ENCODE peak calls at places on chromosome 19, in five cellular contexts. One of them, this sample, is unnamed.

GRCh38 chr19:56765107-56765506 is 75.4 kb downstream of the PEG3 start:
- DNase-seq in glutamatergic neuron: peak; percentile 79
- DNase-seq in endothelial cell of umbilical vein: no peak
- DNase-seq in astrocyte of the cerebellum: no peak
- DNase-seq in GM12865: no peak
- DNase-seq in this sample: no peak

GRCh38 chr19:42273407-42274064 is 4.5 kb downstream of the CIC start:
- DNase-seq in glutamatergic neuron: no peak
- DNase-seq in endothelial cell of umbilical vein: no peak
- DNase-seq in astrocyte of the cerebellum: no peak
- DNase-seq in GM12865: no peak
- DNase-seq in this sample: no peak

GRCh38 chr19:41114132-41114531 is at the start of gene CYP2F1:
- DNase-seq in glutamatergic neuron: no peak
- DNase-seq in endothelial cell of umbilical vein: no peak
- DNase-seq in astrocyte of the cerebellum: no peak
- DNase-seq in GM12865: no peak
- DNase-seq in this sample: no peak

GRCh38 chr19:34335914-34336313 is 29.1 kb upstream of the GPI start:
- DNase-seq in glutamatergic neuron: no peak
- DNase-seq in endothelial cell of umbilical vein: no peak
- DNase-seq in astrocyte of the cerebellum: no peak
- DNase-seq in GM12865: no peak
- DNase-seq in this sample: no peak

GRCh38 chr19:6011794-6012193 is 33.9 kb upstream of the RANBP3 start:
- DNase-seq in glutamatergic neuron: no peak
- DNase-seq in endothelial cell of umbilical vein: no peak
- DNase-seq in astrocyte of the cerebellum: no peak
- DNase-seq in GM12865: no peak
- DNase-seq in this sample: peak; percentile 17

GRCh38 chr19:3760871-3761361 is 576 bp downstream of the APBA3 start:
- DNase-seq in glutamatergic neuron: no peak
- DNase-seq in endothelial cell of umbilical vein: no peak
- DNase-seq in astrocyte of the cerebellum: no peak
- DNase-seq in GM12865: peak; percentile 26
- DNase-seq in this sample: no peak

GRCh38 chr19:8611890-8612806 is 1.6 kb upstream of the ADAMTS10 start:
- DNase-seq in glutamatergic neuron: no peak
- DNase-seq in endothelial cell of umbilical vein: peak; percentile 31
- DNase-seq in astrocyte of the cerebellum: peak; percentile 94
- DNase-seq in GM12865: no peak
- DNase-seq in this sample: peak; percentile 10

GRCh38 chr19:52961981-52962380 is 700 bp downstream of the ZNF816 start:
- DNase-seq in glutamatergic neuron: no peak
- DNase-seq in endothelial cell of umbilical vein: no peak
- DNase-seq in astrocyte of the cerebellum: no peak
- DNase-seq in GM12865: no peak
- DNase-seq in this sample: no peak

GRCh38 chr19:10557603-10558197 is 8.1 kb downstream of the KRI1 start:
- DNase-seq in glutamatergic neuron: no peak
- DNase-seq in endothelial cell of umbilical vein: no peak
- DNase-seq in astrocyte of the cerebellum: no peak
- DNase-seq in GM12865: no peak
- DNase-seq in this sample: no peak

GRCh38 chr19:10553943-10554381 is 10.3 kb downstream of the ATG4D start:
- DNase-seq in glutamatergic neuron: no peak
- DNase-seq in endothelial cell of umbilical vein: no peak
- DNase-seq in astrocyte of the cerebellum: no peak
- DNase-seq in GM12865: peak; percentile 73
- DNase-seq in this sample: no peak

GRCh38 chr19:10553087-10553667 is 9.5 kb downstream of the ATG4D start:
- DNase-seq in glutamatergic neuron: no peak
- DNase-seq in endothelial cell of umbilical vein: no peak
- DNase-seq in astrocyte of the cerebellum: no peak
- DNase-seq in GM12865: no peak
- DNase-seq in this sample: no peak

GRCh38 chr19:10554760-10555612 is 10.8 kb downstream of the KRI1 start:
- DNase-seq in glutamatergic neuron: no peak
- DNase-seq in endothelial cell of umbilical vein: no peak
- DNase-seq in astrocyte of the cerebellum: no peak
- DNase-seq in GM12865: no peak
- DNase-seq in this sample: no peak

DNA sequence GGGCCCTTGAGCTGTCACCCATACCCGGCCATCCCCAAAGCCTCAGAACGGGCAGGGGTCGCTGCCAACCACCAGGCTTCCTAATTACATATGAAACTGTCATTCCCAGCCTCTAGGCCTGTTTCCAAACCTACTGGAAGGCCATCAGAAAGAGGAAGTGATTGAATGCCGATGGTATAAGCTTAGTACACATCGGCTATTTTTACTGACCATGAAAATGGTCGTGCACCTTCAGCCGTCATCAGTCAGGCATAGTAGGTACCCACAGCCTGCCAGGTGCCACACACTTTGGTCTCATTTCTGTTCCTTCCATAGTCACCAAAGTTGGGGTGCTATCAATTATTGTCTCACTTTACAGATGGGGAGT is 10.2 kb downstream of the KRI1 start:
- DNase-seq in glutamatergic neuron: no peak
- DNase-seq in endothelial cell of umbilical vein: no peak
- DNase-seq in astrocyte of the cerebellum: no peak
- DNase-seq in GM12865: no peak
- DNase-seq in this sample: no peak
- TF ChIP-seq CTCF in glutamatergic neuron: no peak
- TF ChIP-seq CTCF in endothelial cell of umbilical vein: no peak
- TF ChIP-seq CTCF in astrocyte of the cerebellum: no peak
- TF ChIP-seq CTCF in GM12865: no peak
- TF ChIP-seq CTCF in this sample: no peak

GRCh38 chr19:35715355-35715809 is 2.4 kb upstream of the KMT2B start:
- DNase-seq in glutamatergic neuron: no peak
- DNase-seq in endothelial cell of umbilical vein: no peak
- DNase-seq in astrocyte of the cerebellum: no peak
- DNase-seq in GM12865: no peak
- DNase-seq in this sample: no peak

GRCh38 chr19:35715981-35716734 is 1.6 kb upstream of the KMT2B start:
- DNase-seq in glutamatergic neuron: no peak
- DNase-seq in endothelial cell of umbilical vein: no peak
- DNase-seq in astrocyte of the cerebellum: no peak
- DNase-seq in GM12865: no peak
- DNase-seq in this sample: peak; percentile 28

GRCh38 chr19:35713904-35714440 is 3.8 kb upstream of the KMT2B start:
- DNase-seq in glutamatergic neuron: no peak
- DNase-seq in endothelial cell of umbilical vein: no peak
- DNase-seq in astrocyte of the cerebellum: no peak
- DNase-seq in GM12865: no peak
- DNase-seq in this sample: no peak

GRCh38 chr19:35712910-35713845 is 4.6 kb upstream of the KMT2B start:
- DNase-seq in glutamatergic neuron: no peak
- DNase-seq in endothelial cell of umbilical vein: no peak
- DNase-seq in astrocyte of the cerebellum: no peak
- DNase-seq in GM12865: peak; percentile 89
- DNase-seq in this sample: no peak

DNA sequence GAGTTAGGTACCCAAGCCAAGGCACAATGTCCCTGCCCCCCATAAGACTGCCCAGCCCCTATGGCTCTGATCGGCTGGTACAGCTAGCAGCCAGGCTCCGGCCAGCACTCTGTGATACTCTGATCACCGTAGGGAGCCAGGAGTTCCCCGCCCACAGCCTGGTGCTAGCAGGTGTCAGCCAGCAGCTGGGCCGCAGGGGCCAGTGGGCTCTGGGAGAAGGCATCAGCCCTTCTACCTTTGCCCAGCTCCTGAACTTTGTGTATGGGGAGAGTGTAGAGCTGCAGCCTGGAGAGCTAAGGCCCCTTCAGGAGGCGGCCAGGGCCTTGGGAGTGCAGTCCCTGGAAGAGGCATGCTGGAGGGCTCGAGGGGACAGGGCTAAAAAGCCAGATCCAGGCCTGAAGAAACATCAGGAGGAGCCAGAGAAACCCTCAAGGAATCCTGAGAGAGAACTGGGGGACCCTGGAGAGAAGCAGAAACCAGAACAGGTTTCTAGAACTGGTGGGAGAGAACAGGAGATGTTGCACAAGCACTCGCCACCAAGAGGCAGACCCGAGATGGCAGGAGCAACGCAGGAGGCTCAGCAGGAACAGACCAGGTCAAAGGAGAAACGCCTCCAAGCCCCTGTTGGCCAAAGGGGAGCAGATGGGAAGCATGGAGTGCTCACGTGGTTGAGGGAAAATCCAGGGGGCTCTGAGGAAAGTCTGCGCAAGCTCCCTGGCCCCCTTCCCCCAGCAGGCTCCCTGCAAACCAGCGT is 3.0 kb upstream of the KMT2B start:
- DNase-seq in glutamatergic neuron: no peak
- DNase-seq in endothelial cell of umbilical vein: no peak
- DNase-seq in astrocyte of the cerebellum: no peak
- DNase-seq in GM12865: peak; percentile 69
- DNase-seq in this sample: no peak
- TF ChIP-seq CTCF in glutamatergic neuron: no peak
- TF ChIP-seq CTCF in endothelial cell of umbilical vein: no peak
- TF ChIP-seq CTCF in astrocyte of the cerebellum: no peak
- TF ChIP-seq CTCF in GM12865: peak; percentile 52
- TF ChIP-seq CTCF in this sample: no peak

GRCh38 chr19:14089412-14089661 is 1.2 kb downstream of the SAMD1 start:
- DNase-seq in glutamatergic neuron: no peak
- DNase-seq in endothelial cell of umbilical vein: peak; percentile 48
- DNase-seq in astrocyte of the cerebellum: no peak
- DNase-seq in GM12865: peak; percentile 51
- DNase-seq in this sample: no peak
- TF ChIP-seq CTCF in glutamatergic neuron: peak; percentile 27
- TF ChIP-seq CTCF in endothelial cell of umbilical vein: no peak
- TF ChIP-seq CTCF in astrocyte of the cerebellum: peak; percentile 33
- TF ChIP-seq CTCF in GM12865: no peak
- TF ChIP-seq CTCF in this sample: peak; percentile 30

DNA sequence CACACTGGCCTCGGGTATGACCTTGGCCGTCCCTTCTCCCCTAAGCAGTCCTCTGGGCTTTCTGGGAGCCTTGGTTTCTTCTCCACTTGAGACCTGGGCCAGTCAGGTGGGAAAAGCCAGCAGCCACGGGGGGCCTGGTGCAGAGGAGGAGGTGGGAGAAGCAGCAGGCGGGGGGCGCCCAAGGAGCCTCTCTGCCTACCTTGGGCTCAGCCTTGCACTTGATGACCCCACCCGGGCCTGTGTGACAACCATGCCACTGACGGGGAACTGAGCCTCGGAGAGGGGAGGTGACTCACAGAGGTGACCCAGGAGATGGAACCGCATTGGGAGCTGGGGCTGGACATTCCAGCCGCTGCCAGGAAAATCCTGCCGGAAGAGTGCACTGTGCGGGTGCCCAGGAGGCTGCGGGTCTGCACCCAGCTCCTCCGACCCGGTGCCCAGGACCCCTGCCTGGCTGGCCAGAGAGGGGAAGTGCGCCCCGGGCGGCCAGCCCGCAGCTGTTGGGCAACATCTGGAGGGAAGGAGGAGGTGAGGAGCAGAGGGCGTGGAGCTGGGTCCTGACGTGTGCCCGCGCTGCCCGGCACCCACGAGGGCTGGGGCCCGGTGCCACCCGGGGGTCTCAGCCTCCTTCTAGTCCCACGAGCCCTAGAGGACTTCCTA is 23.4 kb upstream of the SLC7A10 start:
- DNase-seq in glutamatergic neuron: no peak
- DNase-seq in endothelial cell of umbilical vein: no peak
- DNase-seq in astrocyte of the cerebellum: no peak
- DNase-seq in GM12865: no peak
- DNase-seq in this sample: no peak
- TF ChIP-seq CTCF in glutamatergic neuron: no peak
- TF ChIP-seq CTCF in endothelial cell of umbilical vein: no peak
- TF ChIP-seq CTCF in astrocyte of the cerebellum: no peak
- TF ChIP-seq CTCF in GM12865: no peak
- TF ChIP-seq CTCF in this sample: no peak

DNA sequence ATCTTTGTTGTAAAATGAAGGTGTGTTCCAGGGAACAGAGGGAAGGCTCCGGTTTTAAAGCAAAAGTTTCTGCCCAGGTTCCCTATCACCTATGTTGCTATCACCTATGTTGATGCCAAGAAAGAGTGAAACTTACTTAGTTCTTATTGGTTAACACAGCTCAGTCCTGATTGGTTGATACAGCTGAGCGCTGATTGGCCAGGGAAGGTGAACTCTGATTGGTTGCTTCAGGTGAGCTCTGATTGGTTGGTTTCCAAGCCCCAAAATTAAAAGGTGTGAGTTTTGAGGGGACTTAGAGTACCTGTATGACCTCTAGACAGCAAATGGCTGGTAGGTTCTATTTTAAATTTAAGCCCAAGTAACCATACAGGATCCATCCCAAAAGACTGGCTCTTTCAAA is 42.2 kb downstream of the FPR3 start:
- DNase-seq in glutamatergic neuron: no peak
- DNase-seq in endothelial cell of umbilical vein: no peak
- DNase-seq in astrocyte of the cerebellum: no peak
- DNase-seq in GM12865: no peak
- DNase-seq in this sample: no peak
- TF ChIP-seq CTCF in glutamatergic neuron: no peak
- TF ChIP-seq CTCF in endothelial cell of umbilical vein: no peak
- TF ChIP-seq CTCF in astrocyte of the cerebellum: no peak
- TF ChIP-seq CTCF in GM12865: no peak
- TF ChIP-seq CTCF in this sample: no peak

This sample was measured in HFFc6.